ENCODE peak calls at places on chromosomes 12 and 14, in seven cellular contexts. J, T, B, S, D, R and X are unnamed samples.
A peak's percentile ranks its signal among the peaks of the same experiment; 100 is the strongest.

GRCh38 chr12:81167694-81168093 is 89.8 kb downstream of the ACSS3 start:
- DNase-seq in J (peak; percentile 12), T (peak; percentile 16), B (no peak), S (no peak), D (peak; percentile 91), R (no peak), X (no peak)

GRCh38 chr12:25082628-25083027 is 112.3 kb downstream of the DNAI7 start:
- DNase-seq in J (no peak), T (no peak), B (no peak), S (no peak), D (no peak), R (no peak), X (no peak)

GRCh38 chr12:68180792-68181744 is 21.5 kb upstream of the IFNG start:
- DNase-seq in J (no peak), T (no peak), B (no peak), S (no peak), D (no peak), R (no peak), X (no peak)

GRCh38 chr12:54352022-54352531 is 12.2 kb downstream of the GPR84 start:
- DNase-seq in J (peak; percentile 80), T (no peak), B (peak; percentile 45), S (no peak), D (peak; percentile 85), R (peak; percentile 86), X (peak; percentile 77)

GRCh38 chr14:69682607-69683263 is 71.3 kb downstream of the SUSD6 start:
- DNase-seq in J (peak; percentile 54), T (no peak), B (no peak), S (no peak), D (no peak), R (no peak), X (no peak)

GRCh38 chr14:104138098-104138890 is at the start of gene KIF26A:
- DNase-seq in J (no peak), T (peak; percentile 49), B (peak; percentile 41), S (peak; percentile 78), D (peak; percentile 84), R (peak; percentile 77), X (peak; percentile 82)

GRCh38 chr12:131020326-131020725 is 66.6 kb downstream of the ADGRD1 start:
- DNase-seq in J (no peak), T (no peak), B (no peak), S (no peak), D (no peak), R (no peak), X (no peak)

GRCh38 chr12:76284816-76285750 is 63.1 kb downstream of the BBS10 start:
- DNase-seq in J (peak; percentile 43), T (no peak), B (no peak), S (no peak), D (no peak), R (no peak), X (no peak)

GRCh38 chr14:76313303-76313702 is 62.6 kb upstream of the ESRRB start:
- DNase-seq in J (no peak), T (no peak), B (no peak), S (no peak), D (peak; percentile 16), R (no peak), X (no peak)

GRCh38 chr12:1474567-1475153 is 119.7 kb downstream of the FBXL14 start:
- DNase-seq in J (peak; percentile 88), T (peak; percentile 19), B (no peak), S (no peak), D (peak; percentile 21), R (no peak), X (no peak)

GRCh38 chr14:95290769-95291440 is 28.8 kb downstream of the CLMN start:
- DNase-seq in J (no peak), T (peak; percentile 36), B (no peak), S (no peak), D (peak; percentile 38), R (no peak), X (peak; percentile 44)

GRCh38 chr14:69873877-69874780 is 5.1 kb upstream of the SMOC1 start:
- DNase-seq in J (peak; percentile 72), T (no peak), B (no peak), S (no peak), D (no peak), R (no peak), X (no peak)

GRCh38 chr14:21924479-21924878 is 250.9 kb upstream of the OR4E1 start:
- DNase-seq in J (no peak), T (no peak), B (no peak), S (peak; percentile 87), D (peak; percentile 50), R (no peak), X (no peak)

GRCh38 chr12:101862245-101862644 is 15.1 kb upstream of the DRAM1 start:
- DNase-seq in J (peak; percentile 16), T (peak; percentile 9), B (no peak), S (no peak), D (no peak), R (no peak), X (no peak)

GRCh38 chr12:93039062-93039461 is 110.0 kb upstream of the EEA1 start:
- DNase-seq in J (no peak), T (no peak), B (no peak), S (no peak), D (no peak), R (no peak), X (no peak)

GRCh38 chr14:95460647-95461478 is 55.6 kb downstream of the SYNE3 start:
- DNase-seq in J (peak; percentile 94), T (peak; percentile 90), B (no peak), S (no peak), D (peak; percentile 73), R (no peak), X (no peak)

GRCh38 chr12:120261951-120262851 is 3.3 kb downstream of the PXN start:
- DNase-seq in J (peak; percentile 58), T (peak; percentile 95), B (peak; percentile 76), S (no peak), D (no peak), R (no peak), X (no peak)

GRCh38 chr14:50820786-50821185 is 10.2 kb downstream of the NIN start:
- DNase-seq in J (no peak), T (no peak), B (no peak), S (no peak), D (no peak), R (no peak), X (no peak)

GRCh38 chr12:47950856-47951468 is 12.4 kb upstream of the TMEM106C start:
- DNase-seq in J (peak; percentile 39), T (peak; percentile 73), B (no peak), S (peak; percentile 29), D (no peak), R (no peak), X (no peak)

GRCh38 chr12:25087596-25087995 is 107.4 kb downstream of the DNAI7 start:
- DNase-seq in J (no peak), T (no peak), B (no peak), S (no peak), D (no peak), R (no peak), X (no peak)

GRCh38 chr14:51806026-51806590 is 54.3 kb upstream of the GNG2 start:
- DNase-seq in J (no peak), T (no peak), B (no peak), S (no peak), D (no peak), R (no peak), X (no peak)

DNA sequence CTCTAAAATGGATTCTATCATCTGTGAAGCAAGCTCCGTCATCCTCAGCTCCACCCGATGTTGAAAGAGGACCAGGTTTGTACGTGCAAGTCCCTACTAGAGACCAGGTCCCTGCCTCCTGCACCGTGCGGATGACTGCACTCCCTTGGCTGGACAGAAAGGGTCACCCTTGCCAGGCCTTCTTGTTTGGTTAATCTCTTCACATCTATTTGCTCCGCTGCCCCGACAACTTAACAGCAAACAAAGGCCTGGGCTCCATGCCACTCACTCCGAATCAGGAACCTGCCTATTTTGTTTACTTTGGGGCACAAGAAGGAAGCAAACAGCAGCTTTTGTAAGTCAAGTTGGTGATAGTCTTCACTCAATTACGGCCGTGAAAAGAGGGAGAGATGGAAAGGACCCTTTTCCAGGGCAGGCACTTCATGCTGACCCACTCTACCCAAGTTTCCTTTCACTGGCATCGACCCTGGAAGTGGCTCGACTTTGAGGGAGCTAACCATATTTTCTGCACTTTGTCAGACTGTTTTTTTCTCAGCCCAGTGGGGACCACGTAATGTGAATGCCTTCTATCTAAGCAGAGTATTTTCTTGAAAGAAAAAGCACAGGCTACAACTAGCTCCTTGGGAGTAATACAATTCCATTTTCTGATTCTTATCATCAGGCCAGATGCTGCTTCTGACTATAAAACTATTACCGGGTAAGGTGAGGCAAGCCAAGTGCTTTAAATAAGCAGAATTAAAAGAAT is 202.6 kb downstream of the FOXN3 start:
- DNase-seq in J (no peak), T (peak; percentile 16), B (peak; percentile 78), S (no peak), D (peak; percentile 22), R (peak; percentile 86), X (peak; percentile 67)
- H3K27ac ChIP-seq in J (no peak overlapping the region), T (peak overlapping the region; percentile 34), B (no peak overlapping the region), S (no peak overlapping the region), D (no peak overlapping the region), R (peak overlapping the region; percentile 95), X (peak overlapping the region; percentile 26)

DNA sequence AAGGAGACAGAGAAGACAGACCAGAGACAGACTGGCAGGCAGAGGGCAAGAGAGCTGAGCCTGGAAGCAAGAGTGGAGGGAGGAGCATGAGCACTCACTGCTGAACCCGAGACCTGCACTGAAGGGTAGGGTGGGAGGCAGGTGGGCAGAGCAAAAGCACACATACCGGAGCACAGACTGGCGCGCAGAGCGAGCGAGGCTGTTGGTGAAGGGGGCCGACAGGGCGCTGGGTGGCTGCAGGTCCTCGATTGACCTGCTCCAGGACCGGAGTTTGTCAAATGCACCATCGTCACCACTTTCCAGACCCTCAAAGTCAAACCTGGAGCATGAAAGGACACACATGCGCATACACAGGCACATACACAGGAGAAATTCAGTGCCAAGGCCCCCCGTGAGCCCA is 34.9 kb downstream of the PRPF40B start:
- DNase-seq in J (no peak), T (no peak), B (no peak), S (peak; percentile 36), D (no peak), R (peak; percentile 43), X (peak; percentile 19)
- H3K27ac ChIP-seq in J (no peak overlapping the region), T (no peak overlapping the region), B (no peak overlapping the region), S (no peak overlapping the region), D (no peak overlapping the region), R (no peak overlapping the region), X (no peak overlapping the region)

GRCh38 chr14:34330846-34331245 is 131.2 kb downstream of the SPTSSA start:
- DNase-seq in J (no peak), T (no peak), B (no peak), S (no peak), D (no peak), R (no peak), X (no peak)
- H3K27ac ChIP-seq in J (no peak overlapping the region), T (no peak overlapping the region), B (no peak overlapping the region), S (no peak overlapping the region), D (no peak overlapping the region), R (no peak overlapping the region), X (no peak overlapping the region)

GRCh38 chr12:51910168-51910567 is 2.9 kb downstream of the ACVRL1 start:
- DNase-seq in J (peak; percentile 74), T (no peak), B (no peak), S (no peak), D (no peak), R (peak; percentile 49), X (no peak)
- H3K27ac ChIP-seq in J (peak overlapping the region; percentile 17), T (no peak overlapping the region), B (no peak overlapping the region), S (peak overlapping the region; percentile 20), D (no peak overlapping the region), R (no peak overlapping the region), X (peak overlapping the region; percentile 13)

GRCh38 chr14:59274991-59275391 is 86.5 kb downstream of the DAAM1 start:
- DNase-seq in J (no peak), T (no peak), B (no peak), S (peak; percentile 69), D (no peak), R (no peak), X (peak; percentile 81)
- H3K27ac ChIP-seq in J (peak overlapping the region; percentile 58), T (peak overlapping the region; percentile 88), B (no peak overlapping the region), S (no peak overlapping the region), D (no peak overlapping the region), R (peak overlapping the region; percentile 87), X (no peak overlapping the region)